ENCODE peak calls at places on chromosomes 5 and 9, in eight cellular contexts. S, H, J, R, Y, D, U and T are unnamed samples. For H3K9me3 and H3K4me1, the result is how much of the 10 kb centered on the place peaks cover.

GRCh38 chr5:128116445-128116844 is 32.9 kb downstream of the SLC12A2 start:
- DNase-seq in S (no peak), H (no peak), J (no peak), R (no peak), Y (no peak), D (no peak), U (no peak), T (no peak)

GRCh38 chr5:94024101-94024500 is 282.7 kb upstream of the POU5F2 start:
- DNase-seq in S (peak), H (no peak), J (no peak), R (no peak), Y (no peak), D (peak), U (no peak), T (no peak)

GRCh38 chr5:140365941-140366340 is 5.9 kb downstream of the SLC4A9 start:
- DNase-seq in S (no peak), H (no peak), J (peak), R (no peak), Y (no peak), D (no peak), U (no peak), T (no peak)

GRCh38 chr9:95715911-95716435 is 159.5 kb upstream of the ERCC6L2 start:
- DNase-seq in S (no peak), H (no peak), J (no peak), R (no peak), Y (no peak), D (no peak), U (no peak), T (no peak)

GRCh38 chr9:125785187-125785840 is 38.1 kb downstream of the PBX3 start:
- DNase-seq in S (no peak), H (no peak), J (no peak), R (no peak), Y (no peak), D (no peak), U (no peak), T (no peak)

GRCh38 chr9:5205071-5205470 is 19.6 kb upstream of the INSL6 start:
- DNase-seq in S (no peak), H (no peak), J (no peak), R (no peak), Y (no peak), D (no peak), U (no peak), T (no peak)

GRCh38 chr9:38318755-38319495 is 73.6 kb upstream of the ALDH1B1 start:
- DNase-seq in S (no peak), H (no peak), J (no peak), R (no peak), Y (no peak), D (peak), U (no peak), T (no peak)

GRCh38 chr9:129414377-129415021 is 206.4 kb downstream of the C9orf50 start:
- DNase-seq in S (peak), H (peak), J (peak), R (no peak), Y (no peak), D (peak), U (peak), T (peak)

GRCh38 chr9:37801287-37801850 is 772 bp downstream of the DCAF10 start:
- DNase-seq in S (peak), H (no peak), J (no peak), R (no peak), Y (no peak), D (peak), U (peak), T (no peak)

GRCh38 chr5:9207820-9208418 is 338.0 kb downstream of the SEMA5A start:
- DNase-seq in S (no peak), H (no peak), J (no peak), R (peak), Y (no peak), D (peak), U (no peak), T (no peak)

GRCh38 chr5:139690385-139691274 is 42.5 kb downstream of the CXXC5 start:
- DNase-seq in S (no peak), H (no peak), J (no peak), R (no peak), Y (no peak), D (peak), U (no peak), T (peak)

GRCh38 chr5:68518286-68518685 is 302.7 kb downstream of the PIK3R1 start:
- DNase-seq in S (no peak), H (no peak), J (no peak), R (no peak), Y (no peak), D (no peak), U (no peak), T (no peak)

GRCh38 chr5:124932791-124933600 is 186.6 kb upstream of the ZNF608 start:
- DNase-seq in S (peak), H (peak), J (peak), R (no peak), Y (no peak), D (peak), U (no peak), T (no peak)

GRCh38 chr5:4676934-4677333 is 463.2 kb upstream of the ADAMTS16 start:
- DNase-seq in S (no peak), H (no peak), J (no peak), R (no peak), Y (no peak), D (no peak), U (no peak), T (no peak)

GRCh38 chr5:103587185-103587748 is 24.7 kb upstream of the NUDT12 start:
- DNase-seq in S (no peak), H (no peak), J (no peak), R (no peak), Y (no peak), D (peak), U (no peak), T (no peak)

GRCh38 chr9:1837453-1838084 is 177.6 kb upstream of the SMARCA2 start:
- DNase-seq in S (no peak), H (no peak), J (no peak), R (peak), Y (no peak), D (peak), U (no peak), T (no peak)

GRCh38 chr9:7879551-7880245 is 80.1 kb upstream of the DMAC1 start:
- DNase-seq in S (no peak), H (no peak), J (no peak), R (no peak), Y (no peak), D (no peak), U (no peak), T (no peak)

GRCh38 chr5:152932631-152933030 is 527.6 kb upstream of the NMUR2 start:
- DNase-seq in S (no peak), H (no peak), J (no peak), R (no peak), Y (no peak), D (no peak), U (no peak), T (no peak)
- H3K9me3 ChIP-seq in S (under half), H (under half), J (under half), R (under half), Y (under half), D (under half), U (under half), T (under half)

DNA sequence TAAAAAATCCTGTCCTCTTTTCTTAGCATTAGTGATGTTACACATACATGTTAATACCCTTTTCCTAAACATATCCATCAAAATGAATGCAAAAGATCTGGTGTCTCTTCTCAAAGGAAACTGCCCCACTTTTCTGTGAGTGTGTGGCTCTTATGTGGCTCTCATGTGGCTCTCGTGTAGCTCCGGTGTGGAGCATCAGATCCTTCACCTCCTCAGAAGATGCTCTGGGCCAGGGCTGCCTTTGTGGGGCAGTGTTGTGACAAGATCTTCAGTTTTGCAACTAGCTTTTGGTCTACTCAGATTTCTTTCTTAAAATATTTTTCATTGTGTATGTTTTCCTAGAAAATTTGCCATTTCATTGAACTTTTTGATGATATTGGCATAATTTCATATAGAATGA is 19.3 kb downstream of the GARNL3 start:
- DNase-seq in S (no peak), H (no peak), J (no peak), R (no peak), Y (no peak), D (peak), U (peak), T (no peak)
- TF ChIP-seq CTCF in S (no peak), H (peak), J (no peak), R (peak), Y (peak), D (peak), U (peak), T (no peak)

DNA sequence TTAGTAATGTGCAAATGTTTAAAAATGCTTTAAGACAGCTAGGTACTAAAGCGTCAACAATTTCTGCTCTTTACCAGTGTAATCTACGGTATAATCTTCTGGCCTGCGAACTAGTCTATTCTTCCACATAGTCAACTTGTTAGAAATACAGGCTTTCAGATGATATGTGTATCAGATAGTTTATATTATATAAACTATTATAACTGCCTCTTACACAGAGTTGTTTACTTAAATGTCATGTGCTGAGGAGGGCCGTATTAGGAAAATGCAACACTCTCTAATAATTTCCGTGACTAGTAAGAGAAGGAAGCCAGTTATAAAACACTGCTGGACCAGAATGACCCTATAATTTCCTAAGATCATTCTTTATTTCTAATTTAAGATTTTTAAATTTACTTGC is 63.6 kb downstream of the WDR41 start:
- DNase-seq in S (no peak), H (no peak), J (no peak), R (no peak), Y (no peak), D (no peak), U (no peak), T (no peak)
- H3K4me1 ChIP-seq in S (under half), H (under half), J (under half), R (under half), Y (under half), D (under half), U (under half), T (under half)

GRCh38 chr9:27182421-27182820 is 73.4 kb downstream of the TEK start:
- DNase-seq in S (no peak), H (no peak), J (no peak), R (no peak), Y (no peak), D (no peak), U (no peak), T (no peak)
- H3K9me3 ChIP-seq in S (under half), H (under half), J (under half), R (under half), Y (under half), D (under half), U (under half), T (under half)

DNA sequence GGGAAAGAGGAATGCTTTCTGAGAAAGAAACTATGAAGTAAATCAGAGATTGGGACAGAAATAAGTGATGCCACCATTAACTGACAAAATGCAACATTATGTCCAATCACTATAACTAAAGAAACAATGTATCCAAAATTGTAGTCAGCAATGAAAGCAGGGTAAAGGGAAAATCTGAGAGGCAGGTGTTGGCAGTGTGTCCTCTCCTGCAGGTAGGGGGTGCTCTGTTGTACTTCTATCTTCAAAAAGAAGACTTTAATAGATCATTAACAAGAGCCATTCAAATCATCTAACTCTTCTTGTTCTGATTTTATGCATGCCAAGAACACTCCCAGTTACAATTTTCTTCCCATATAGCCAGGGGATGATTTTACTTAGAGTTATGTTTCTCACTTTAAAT is 1275.7 kb downstream of the PTPRD start:
- DNase-seq in S (no peak), H (no peak), J (no peak), R (no peak), Y (no peak), D (no peak), U (no peak), T (no peak)
- TF ChIP-seq CTCF in S (no peak), H (no peak), J (no peak), R (no peak), Y (no peak), D (no peak), U (no peak), T (no peak)

DNA sequence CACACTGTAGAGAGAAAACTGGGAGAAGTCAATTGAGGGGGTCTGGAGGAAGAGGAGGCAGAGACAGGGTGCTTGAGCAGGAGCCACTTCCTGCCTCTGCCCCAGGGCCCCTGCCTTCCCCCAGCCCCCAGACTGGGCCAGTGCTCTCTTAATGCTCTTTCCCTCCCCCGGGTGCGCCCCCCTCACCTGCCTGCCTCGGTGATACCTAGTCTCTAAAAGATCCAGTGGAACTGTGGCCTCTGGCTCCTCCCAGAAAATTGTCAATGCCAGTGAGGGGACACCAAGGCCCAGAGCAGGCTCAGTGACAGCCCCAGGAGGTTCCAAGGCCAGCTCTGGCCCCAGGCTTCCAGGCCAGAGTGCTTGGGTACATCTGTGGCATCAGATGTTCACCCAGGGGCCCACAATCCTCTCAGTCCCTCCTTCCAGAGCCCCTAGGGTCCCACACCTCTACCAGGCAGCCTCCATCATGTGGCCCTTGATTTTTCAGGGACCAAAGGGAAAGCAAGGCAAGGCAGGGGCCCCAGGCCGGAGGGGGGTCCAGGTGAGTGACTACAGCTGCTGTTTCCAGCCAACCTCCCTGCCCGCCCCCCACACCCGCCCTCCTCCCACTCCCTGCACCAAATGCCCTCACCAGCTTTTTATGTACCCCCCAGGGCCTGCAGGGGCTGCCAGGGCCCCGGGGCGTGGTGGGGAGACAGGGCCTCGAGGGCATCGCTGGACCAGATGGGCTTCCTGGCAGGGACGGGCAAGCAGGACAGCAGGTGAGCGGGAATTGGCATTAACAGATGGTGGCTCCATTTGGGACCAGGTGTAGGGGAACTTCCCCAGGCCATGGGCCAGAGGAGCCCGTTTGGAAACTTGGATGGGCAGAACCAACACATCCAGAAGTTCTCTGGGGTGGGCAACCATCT is 33.1 kb upstream of the ORM1 start:
- DNase-seq in S (no peak), H (no peak), J (peak), R (no peak), Y (no peak), D (no peak), U (peak), T (peak)
- H3K4me1 ChIP-seq in S (under half), H (under half), J (under half), R (under half), Y (under half), D (under half), U (under half), T (under half)

GRCh38 chr9:116504893-116505480 is 182.1 kb upstream of the TRIM32 start:
- DNase-seq in S (no peak), H (no peak), J (no peak), R (no peak), Y (no peak), D (no peak), U (no peak), T (no peak)

GRCh38 chr9:116501871-116502270 is 185.2 kb upstream of the TRIM32 start:
- DNase-seq in S (no peak), H (no peak), J (no peak), R (no peak), Y (peak), D (no peak), U (no peak), T (no peak)

GRCh38 chr9:116499986-116500871 is 186.9 kb upstream of the TRIM32 start:
- DNase-seq in S (no peak), H (no peak), J (no peak), R (no peak), Y (no peak), D (peak), U (no peak), T (no peak)

GRCh38 chr9:116504081-116504480 is 183.0 kb upstream of the TRIM32 start:
- DNase-seq in S (no peak), H (no peak), J (no peak), R (no peak), Y (no peak), D (no peak), U (no peak), T (no peak)

GRCh38 chr9:116502746-116503145 is 184.4 kb upstream of the TRIM32 start:
- DNase-seq in S (no peak), H (no peak), J (no peak), R (no peak), Y (no peak), D (no peak), U (no peak), T (no peak)
- H3K9me3 ChIP-seq in S (under half), H (under half), J (under half), R (under half), Y (under half), D (under half), U (under half), T (under half)

GRCh38 chr9:29697011-29697410 is 2123.7 kb upstream of the C9orf72 start:
- DNase-seq in S (no peak), H (no peak), J (no peak), R (no peak), Y (no peak), D (no peak), U (no peak), T (no peak)

GRCh38 chr9:29691145-29691544 is 2117.9 kb upstream of the C9orf72 start:
- DNase-seq in S (no peak), H (no peak), J (no peak), R (no peak), Y (no peak), D (no peak), U (no peak), T (no peak)

DNA sequence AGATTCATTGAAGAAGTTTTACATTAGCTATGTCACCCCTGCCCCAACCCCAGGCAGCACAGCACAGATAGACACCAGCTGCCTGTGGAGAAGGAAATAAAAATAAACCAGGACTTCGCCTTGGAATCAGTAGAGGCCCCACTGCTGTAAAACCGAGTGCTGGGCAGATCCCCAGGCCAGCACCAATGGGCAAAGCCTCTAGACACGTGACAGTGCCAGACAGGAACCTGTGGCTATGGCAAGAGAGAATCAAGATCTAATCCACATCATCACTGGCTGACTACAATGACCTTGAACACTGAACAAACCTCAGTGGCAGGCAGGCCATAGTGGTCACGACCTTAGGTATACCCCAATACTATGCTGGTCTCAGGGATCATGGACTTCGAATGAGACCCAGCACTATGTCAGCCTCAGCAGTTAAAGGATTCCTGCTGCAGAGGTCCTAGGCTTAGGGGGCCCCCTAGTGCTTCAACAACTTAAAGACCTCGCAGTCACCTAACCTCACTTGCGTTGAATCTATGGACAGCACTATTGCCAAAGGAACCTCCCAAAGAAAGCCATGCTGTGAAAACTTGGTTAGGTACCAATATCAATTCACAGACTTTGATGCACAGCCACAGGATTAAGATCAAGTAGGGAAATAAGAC is 2118.6 kb upstream of the C9orf72 start:
- DNase-seq in S (no peak), H (no peak), J (no peak), R (no peak), Y (no peak), D (peak), U (no peak), T (no peak)
- TF ChIP-seq CTCF in S (no peak), H (no peak), J (no peak), R (peak), Y (peak), D (peak), U (no peak), T (no peak)